ENCODE peak calls at places on chromosomes 16 and 17, in nine cellular contexts. Z, D, H, O, G, M, J, F and C are unnamed samples.

GRCh38 chr17:50593321-50593720 is 32.8 kb downstream of the CACNA1G start:
- DNase-seq in G (no peak), H (no peak), D (peak; percentile 67), F (peak; percentile 97), Z (no peak), J (no peak), M (no peak), O (peak; percentile 94), C (peak; percentile 77)

GRCh38 chr16:9383281-9383680 is 291.8 kb downstream of the HAPSTR1 start:
- DNase-seq in F (no peak), Z (no peak), M (no peak), H (no peak), O (no peak), D (no peak), J (no peak), G (no peak), C (no peak)

GRCh38 chr17:32914181-32914580 is 13.8 kb upstream of the TMEM98 start:
- DNase-seq in G (no peak), Z (no peak), J (no peak), M (no peak), H (no peak), F (no peak), D (no peak), O (no peak), C (no peak)

GRCh38 chr16:66065869-66066403 is 300.6 kb upstream of the CDH5 start:
- DNase-seq in J (no peak), G (no peak), H (no peak), Z (no peak), O (no peak), F (no peak), D (no peak), M (no peak), C (no peak)

GRCh38 chr16:67917852-67918236 is 13.8 kb downstream of the CTRL start:
- DNase-seq in M (peak; percentile 45), H (no peak), Z (peak; percentile 87), F (no peak), J (no peak), D (no peak), G (peak; percentile 97), O (no peak), C (peak; percentile 77)

GRCh38 chr16:58628845-58629680 is 563 bp downstream of the CNOT1 start:
- DNase-seq in M (no peak), J (peak; percentile 62), D (peak; percentile 50), G (peak; percentile 84), H (peak; percentile 77), F (no peak), Z (peak; percentile 23), O (peak; percentile 43), C (peak; percentile 55)

GRCh38 chr16:21158208-21159110 is at the start of gene LDAF1:
- DNase-seq in M (peak; percentile 41), D (peak; percentile 96), G (peak; percentile 95), O (peak; percentile 93), F (peak; percentile 90), H (peak; percentile 85), J (peak; percentile 74), Z (peak; percentile 76), C (peak; percentile 92)

GRCh38 chr17:43661699-43662431 is at the start of gene MEOX1:
- DNase-seq in M (no peak), G (peak; percentile 66), Z (peak; percentile 88), H (no peak), F (no peak), O (no peak), J (no peak), D (no peak), C (no peak)

GRCh38 chr16:57042157-57043111 is 49.9 kb upstream of the CPNE2 start:
- DNase-seq in Z (no peak), O (no peak), G (no peak), D (no peak), F (no peak), J (peak; percentile 86), M (no peak), H (peak; percentile 93), C (no peak)

GRCh38 chr16:57039148-57039812 is 49.9 kb downstream of the NLRC5 start:
- DNase-seq in M (no peak), Z (no peak), O (no peak), G (peak; percentile 58), F (no peak), H (peak; percentile 93), J (peak; percentile 65), D (no peak), C (no peak)

GRCh38 chr16:57043248-57043647 is 49.1 kb upstream of the CPNE2 start:
- DNase-seq in J (no peak), D (no peak), M (no peak), O (no peak), G (no peak), F (no peak), Z (no peak), H (peak; percentile 30), C (no peak)

GRCh38 chr16:57038151-57038550 is 48.8 kb downstream of the NLRC5 start:
- DNase-seq in Z (no peak), O (no peak), F (no peak), G (peak; percentile 66), J (no peak), M (no peak), H (no peak), D (no peak), C (no peak)

DNA sequence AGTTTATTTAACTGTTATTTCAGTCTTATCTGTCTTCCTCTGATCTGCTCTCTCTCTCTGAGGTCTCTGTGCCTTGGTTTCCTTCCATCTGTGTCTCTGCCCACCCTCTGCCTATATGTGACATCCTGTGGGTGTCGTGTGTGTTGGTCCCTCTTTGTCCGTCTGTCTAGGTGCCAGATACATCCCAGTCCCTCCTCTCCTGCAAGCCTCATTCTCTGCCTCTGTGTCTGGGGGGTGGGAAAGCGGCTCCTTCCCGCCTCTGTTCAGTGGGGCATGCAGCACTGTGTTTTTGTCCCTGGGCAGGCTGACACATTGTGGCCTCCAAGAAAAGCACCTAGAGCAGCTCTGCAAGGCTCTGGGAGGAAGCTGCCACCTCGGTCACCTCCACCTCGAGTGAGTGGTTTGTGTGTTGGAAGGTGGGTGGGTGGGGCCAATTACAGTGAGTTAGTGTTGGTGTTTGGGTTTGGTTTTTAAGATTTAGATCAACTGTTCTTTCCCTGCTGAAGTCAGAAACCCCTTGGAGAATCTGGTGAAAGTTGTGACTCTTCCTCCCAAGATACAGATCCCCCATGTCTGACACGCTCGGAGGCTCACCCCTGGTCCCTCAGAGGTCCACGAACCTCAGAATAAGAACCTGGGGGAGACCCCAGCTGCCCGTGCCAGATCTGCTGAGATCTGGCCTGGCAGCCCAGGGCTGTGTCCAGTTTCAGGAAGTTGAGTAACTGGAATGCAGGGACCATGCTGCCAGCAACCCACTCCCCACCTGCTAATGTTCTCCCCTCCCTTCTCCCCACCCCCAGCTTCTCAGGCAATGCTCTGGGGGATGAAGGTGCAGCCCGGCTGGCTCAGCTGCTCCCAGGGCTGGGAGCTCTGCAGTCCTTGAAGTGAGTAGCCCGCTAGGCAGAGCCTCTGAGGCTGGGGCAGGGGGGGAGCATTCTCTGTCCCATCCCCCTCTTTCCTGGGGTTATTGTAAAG is 50.9 kb upstream of the CPNE2 start:
- DNase-seq in D (no peak), H (peak; percentile 83), G (no peak), Z (no peak), M (no peak), F (no peak), J (peak; percentile 61), O (no peak), C (no peak)
- TF ChIP-seq EZH2phosphoT487 in D (no peak), H (no peak), G (no peak), Z (no peak), M (no peak), F (no peak), J (no peak), O (no peak), C (no peak)

GRCh38 chr17:58338454-58338841 is 9.9 kb upstream of the TSPOAP1 start:
- DNase-seq in H (no peak), J (peak; percentile 32), G (no peak), O (no peak), Z (no peak), M (no peak), F (no peak), D (no peak), C (no peak)

GRCh38 chr17:58341861-58342475 is 10.0 kb downstream of the SUPT4H1 start:
- DNase-seq in D (no peak), H (peak; percentile 37), Z (no peak), G (no peak), F (no peak), M (no peak), J (no peak), O (no peak), C (no peak)

GRCh38 chr17:58340623-58340876 is 11.5 kb downstream of the SUPT4H1 start:
- DNase-seq in F (no peak), D (no peak), G (no peak), O (no peak), Z (no peak), J (no peak), M (no peak), H (no peak), C (no peak)

GRCh38 chr17:58338907-58339774 is 10.5 kb upstream of the TSPOAP1 start:
- DNase-seq in J (peak; percentile 86), D (peak; percentile 74), H (peak; percentile 86), Z (no peak), F (peak; percentile 79), M (no peak), O (peak; percentile 26), G (peak; percentile 70), C (no peak)

GRCh38 chr17:58339775-58340622 is 11.4 kb upstream of the TSPOAP1 start:
- DNase-seq in O (no peak), M (no peak), J (no peak), F (peak; percentile 4), G (no peak), H (peak; percentile 42), D (no peak), Z (no peak), C (no peak)
- H3K27ac ChIP-seq in O (no peak overlapping the region), M (no peak overlapping the region), J (peak overlapping the region; percentile 100), F (no peak overlapping the region), G (no peak overlapping the region), H (peak overlapping the region; percentile 99), D (peak overlapping the region; percentile 82), Z (no peak overlapping the region), C (no peak overlapping the region)

GRCh38 chr16:72721981-72722380 is 325.9 kb downstream of the ZFHX3 start:
- DNase-seq in H (no peak), O (peak; percentile 8), F (no peak), J (no peak), D (no peak), M (no peak), Z (no peak), G (no peak), C (no peak)

GRCh38 chr16:72725643-72726042 is 322.3 kb downstream of the ZFHX3 start:
- DNase-seq in Z (no peak), H (no peak), O (no peak), M (no peak), J (no peak), D (no peak), F (no peak), G (no peak), C (no peak)

GRCh38 chr16:72723781-72724180 is 324.1 kb downstream of the ZFHX3 start:
- DNase-seq in D (no peak), G (peak; percentile 77), M (peak; percentile 8), F (no peak), O (no peak), H (no peak), J (no peak), Z (peak; percentile 77), C (no peak)

GRCh38 chr16:72728516-72728915 is 319.4 kb downstream of the ZFHX3 start:
- DNase-seq in J (no peak), D (no peak), O (no peak), M (no peak), H (no peak), Z (no peak), G (no peak), F (no peak), C (no peak)

DNA sequence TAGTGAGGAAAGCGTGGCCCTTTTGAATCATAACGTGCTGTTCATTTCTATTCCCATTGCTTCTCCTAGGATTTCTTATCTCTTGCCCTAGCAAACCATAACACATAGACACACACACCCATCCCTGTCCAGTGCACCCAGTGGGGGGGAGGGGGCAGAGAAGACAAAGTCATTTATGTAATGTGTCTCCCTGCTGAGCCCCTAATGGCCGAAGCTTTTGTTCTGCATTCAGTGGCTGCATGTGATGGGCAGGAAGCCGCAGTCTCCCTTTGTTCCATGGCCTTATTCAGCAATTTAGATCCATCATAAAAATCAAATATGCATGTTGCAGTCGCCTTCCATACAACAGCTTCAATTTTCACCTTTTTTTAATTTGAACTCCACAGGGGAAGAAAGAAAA is 325.4 kb downstream of the ZFHX3 start:
- DNase-seq in D (peak; percentile 76), F (no peak), O (peak; percentile 71), G (no peak), M (no peak), J (no peak), H (no peak), Z (no peak), C (peak; percentile 8)
- TF ChIP-seq EZH2phosphoT487 in D (no peak), F (no peak), O (no peak), G (no peak), M (no peak), J (no peak), H (no peak), Z (no peak), C (no peak)

DNA sequence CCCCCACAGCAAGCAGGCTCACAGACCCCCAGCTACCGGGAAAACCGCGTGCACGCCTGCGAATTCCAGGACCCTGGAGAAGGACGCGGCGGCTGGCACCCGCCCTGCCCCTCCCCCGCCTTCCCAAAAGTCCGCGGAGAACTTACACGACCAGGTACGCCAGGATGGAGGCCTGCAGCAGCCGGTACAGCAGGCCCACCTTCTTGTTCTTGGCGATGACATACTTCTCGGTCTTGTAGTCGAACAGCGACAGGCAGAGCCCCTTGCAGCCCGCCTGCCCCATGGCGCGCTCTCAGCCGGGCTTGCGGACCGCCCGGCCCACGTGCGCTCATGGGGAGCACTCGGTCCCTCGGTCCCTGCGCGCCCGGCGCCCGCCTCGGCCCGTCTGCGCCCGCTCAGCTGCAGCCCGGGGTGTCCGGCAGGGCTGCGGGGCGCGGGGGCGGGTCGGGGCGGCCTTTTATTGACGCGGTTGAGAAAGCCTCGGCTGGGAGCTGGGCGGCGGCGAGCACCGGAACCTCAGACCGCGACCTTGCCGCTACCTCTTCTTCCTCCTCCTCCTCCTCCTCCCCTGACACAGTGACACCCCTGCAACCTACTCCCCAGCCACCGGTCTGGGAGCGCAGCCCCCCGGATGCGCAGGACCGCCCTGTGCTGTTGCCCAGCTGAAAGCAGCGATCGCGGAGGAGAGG is at the start of gene P2RX5:
- DNase-seq in Z (peak; percentile 32), J (peak; percentile 65), D (peak; percentile 75), H (peak; percentile 87), G (peak; percentile 54), M (no peak), F (peak; percentile 81), O (peak; percentile 76), C (peak; percentile 39)
- H3K27ac ChIP-seq in Z (no peak within 1 kb of the TSS), J (peak within 1 kb of the TSS; percentile 35), D (no peak within 1 kb of the TSS), H (peak within 1 kb of the TSS; percentile 87), G (no peak within 1 kb of the TSS), M (peak within 1 kb of the TSS; percentile 47), F (peak within 1 kb of the TSS; percentile 3), O (no peak within 1 kb of the TSS), C (no peak within 1 kb of the TSS)